ENCODE peak calls at places on chromosomes 3 and 15, in four cellular contexts. One of them, this sample, is unnamed.

GRCh38 chr3:125382323-125382722 is 7.2 kb upstream of the ZNF148 start:
- DNase-seq in K562: no peak
- DNase-seq in GM12878: no peak
- DNase-seq in HL-60: no peak
- DNase-seq in this sample: no peak

GRCh38 chr15:49135893-49136292 is 19.5 kb downstream of the COPS2 start:
- DNase-seq in HL-60: no peak
- DNase-seq in K562: no peak
- DNase-seq in GM12878: no peak
- DNase-seq in this sample: no peak

GRCh38 chr15:58987036-58987435 is 427 bp upstream of the RNF111 start:
- DNase-seq in K562: no peak
- DNase-seq in GM12878: no peak
- DNase-seq in HL-60: no peak
- DNase-seq in this sample: no peak

GRCh38 chr15:48547305-48547704 is 98.2 kb downstream of the FBN1 start:
- DNase-seq in GM12878: no peak
- DNase-seq in K562: no peak
- DNase-seq in HL-60: no peak
- DNase-seq in this sample: no peak

GRCh38 chr3:133991637-133992036 is 38.1 kb downstream of the SLCO2A1 start:
- DNase-seq in GM12878: no peak
- DNase-seq in K562: no peak
- DNase-seq in HL-60: peak
- DNase-seq in this sample: no peak

GRCh38 chr15:80615783-80616391 is 79.2 kb upstream of the ABHD17C start:
- DNase-seq in GM12878: no peak
- DNase-seq in HL-60: no peak
- DNase-seq in K562: no peak
- DNase-seq in this sample: no peak

GRCh38 chr3:56590814-56591213 is 33.8 kb downstream of the CCDC66 start:
- DNase-seq in GM12878: no peak
- DNase-seq in K562: no peak
- DNase-seq in HL-60: no peak
- DNase-seq in this sample: no peak

GRCh38 chr15:34682673-34683072 is 72.1 kb downstream of the GJD2 start:
- DNase-seq in HL-60: no peak
- DNase-seq in GM12878: no peak
- DNase-seq in K562: no peak
- DNase-seq in this sample: no peak

GRCh38 chr3:182083112-182083511 is 371.4 kb downstream of the SOX2 start:
- DNase-seq in GM12878: no peak
- DNase-seq in HL-60: no peak
- DNase-seq in K562: no peak
- DNase-seq in this sample: no peak

GRCh38 chr15:69665641-69666091 is 213.0 kb downstream of the RPLP1 start:
- DNase-seq in K562: no peak
- DNase-seq in GM12878: no peak
- DNase-seq in HL-60: peak
- DNase-seq in this sample: no peak

GRCh38 chr3:83934208-83935150 is 1024.3 kb upstream of the CADM2 start:
- DNase-seq in K562: no peak
- DNase-seq in GM12878: peak
- DNase-seq in HL-60: peak
- DNase-seq in this sample: no peak

GRCh38 chr3:54936561-54936960 is 8.7 kb upstream of the LRTM1 start:
- DNase-seq in HL-60: no peak
- DNase-seq in GM12878: no peak
- DNase-seq in K562: no peak
- DNase-seq in this sample: no peak

GRCh38 chr3:197009532-197010019 is 20.0 kb downstream of the MELTF start:
- DNase-seq in K562: no peak
- DNase-seq in GM12878: no peak
- DNase-seq in HL-60: no peak
- DNase-seq in this sample: no peak

GRCh38 chr15:25022233-25022632 is 67.4 kb downstream of the SNRPN start:
- DNase-seq in GM12878: no peak
- DNase-seq in HL-60: no peak
- DNase-seq in K562: no peak
- DNase-seq in this sample: no peak

GRCh38 chr3:49812916-49813496 is 747 bp downstream of the UBA7 start:
- DNase-seq in K562: no peak
- DNase-seq in HL-60: no peak
- DNase-seq in GM12878: no peak
- DNase-seq in this sample: no peak

GRCh38 chr3:110248666-110249065 is 823.0 kb upstream of the NECTIN3 start:
- DNase-seq in K562: no peak
- DNase-seq in GM12878: no peak
- DNase-seq in HL-60: no peak
- DNase-seq in this sample: no peak

GRCh38 chr15:56619881-56620280 is 113.4 kb downstream of the ZNF280D start:
- DNase-seq in GM12878: no peak
- DNase-seq in HL-60: no peak
- DNase-seq in K562: no peak
- DNase-seq in this sample: no peak

GRCh38 chr3:99920530-99921376 is 103.1 kb downstream of the CMSS1 start:
- DNase-seq in GM12878: no peak
- DNase-seq in HL-60: peak
- DNase-seq in K562: peak
- DNase-seq in this sample: no peak

GRCh38 chr3:194369522-194370279 is at the start of gene LRRC15:
- DNase-seq in GM12878: no peak
- DNase-seq in HL-60: no peak
- DNase-seq in K562: no peak
- DNase-seq in this sample: no peak

GRCh38 chr15:100191161-100191560 is 150.6 kb downstream of the ADAMTS17 start:
- DNase-seq in GM12878: no peak
- DNase-seq in K562: no peak
- DNase-seq in HL-60: no peak
- DNase-seq in this sample: no peak

GRCh38 chr3:141302364-141303141 is 65.8 kb upstream of the ZBTB38 start:
- DNase-seq in HL-60: no peak
- DNase-seq in GM12878: no peak
- DNase-seq in K562: no peak
- DNase-seq in this sample: no peak

GRCh38 chr3:183046883-183047282 is 52.4 kb downstream of the MCCC1 start:
- DNase-seq in GM12878: no peak
- DNase-seq in HL-60: no peak
- DNase-seq in K562: no peak
- DNase-seq in this sample: no peak

GRCh38 chr3:53116956-53117355 is 13.3 kb downstream of the RFT1 start:
- DNase-seq in HL-60: no peak
- DNase-seq in GM12878: no peak
- DNase-seq in K562: no peak
- DNase-seq in this sample: no peak

GRCh38 chr15:78071378-78071777 is 6.1 kb downstream of the TBC1D2B start:
- DNase-seq in K562: no peak
- DNase-seq in GM12878: no peak
- DNase-seq in HL-60: no peak
- DNase-seq in this sample: no peak

GRCh38 chr3:165805834-165806561 is 31.2 kb downstream of the BCHE start:
- DNase-seq in HL-60: no peak
- DNase-seq in K562: no peak
- DNase-seq in GM12878: no peak
- DNase-seq in this sample: no peak

GRCh38 chr3:17466028-17466427 is 276.4 kb downstream of the TBC1D5 start:
- DNase-seq in GM12878: no peak
- DNase-seq in K562: no peak
- DNase-seq in HL-60: no peak
- DNase-seq in this sample: no peak

GRCh38 chr15:50265620-50266019 is at the start of gene HDC:
- DNase-seq in GM12878: no peak
- DNase-seq in K562: no peak
- DNase-seq in HL-60: no peak
- DNase-seq in this sample: no peak

GRCh38 chr3:172746476-172746875 is 4.0 kb upstream of the ECT2 start:
- DNase-seq in GM12878: no peak
- DNase-seq in HL-60: no peak
- DNase-seq in K562: no peak
- DNase-seq in this sample: no peak

GRCh38 chr3:4426261-4426781 is 40.7 kb downstream of the SUMF1 start:
- DNase-seq in K562: no peak
- DNase-seq in GM12878: no peak
- DNase-seq in HL-60: no peak
- DNase-seq in this sample: no peak

GRCh38 chr3:36212291-36212690 is 168.0 kb upstream of the STAC start:
- DNase-seq in HL-60: no peak
- DNase-seq in K562: no peak
- DNase-seq in GM12878: no peak
- DNase-seq in this sample: no peak

GRCh38 chr3:114659109-114660081 is 365.6 kb downstream of the TIGIT start:
- DNase-seq in K562: no peak
- DNase-seq in HL-60: no peak
- DNase-seq in GM12878: no peak
- DNase-seq in this sample: no peak

GRCh38 chr15:68646156-68646555 is 67.4 kb downstream of the CORO2B start:
- DNase-seq in HL-60: no peak
- DNase-seq in K562: no peak
- DNase-seq in GM12878: no peak
- DNase-seq in this sample: no peak

GRCh38 chr3:88810455-88810854 is 297.0 kb upstream of the EPHA3 start:
- DNase-seq in GM12878: no peak
- DNase-seq in HL-60: no peak
- DNase-seq in K562: no peak
- DNase-seq in this sample: no peak
- TF ChIP-seq SPI1 in GM12878: no peak
- TF ChIP-seq SPI1 in HL-60: no peak
- TF ChIP-seq SPI1 in K562: no peak
- TF ChIP-seq SPI1 in this sample: no peak

GRCh38 chr15:36401586-36401966 is 177.8 kb upstream of the CDIN1 start:
- DNase-seq in K562: no peak
- DNase-seq in HL-60: no peak
- DNase-seq in GM12878: no peak
- DNase-seq in this sample: no peak
- TF ChIP-seq SPI1 in K562: no peak
- TF ChIP-seq SPI1 in HL-60: no peak
- TF ChIP-seq SPI1 in GM12878: no peak
- TF ChIP-seq SPI1 in this sample: no peak

GRCh38 chr3:132867956-132868355 is 145.7 kb upstream of the NPHP3 start:
- DNase-seq in HL-60: no peak
- DNase-seq in GM12878: no peak
- DNase-seq in K562: no peak
- DNase-seq in this sample: no peak
- TF ChIP-seq SPI1 in HL-60: no peak
- TF ChIP-seq SPI1 in GM12878: no peak
- TF ChIP-seq SPI1 in K562: no peak
- TF ChIP-seq SPI1 in this sample: no peak

GRCh38 chr3:1448443-1448842 is 355.6 kb downstream of the CNTN6 start:
- DNase-seq in HL-60: no peak
- DNase-seq in K562: no peak
- DNase-seq in GM12878: no peak
- DNase-seq in this sample: no peak
- TF ChIP-seq SPI1 in HL-60: no peak
- TF ChIP-seq SPI1 in K562: no peak
- TF ChIP-seq SPI1 in GM12878: no peak
- TF ChIP-seq SPI1 in this sample: no peak

DNA sequence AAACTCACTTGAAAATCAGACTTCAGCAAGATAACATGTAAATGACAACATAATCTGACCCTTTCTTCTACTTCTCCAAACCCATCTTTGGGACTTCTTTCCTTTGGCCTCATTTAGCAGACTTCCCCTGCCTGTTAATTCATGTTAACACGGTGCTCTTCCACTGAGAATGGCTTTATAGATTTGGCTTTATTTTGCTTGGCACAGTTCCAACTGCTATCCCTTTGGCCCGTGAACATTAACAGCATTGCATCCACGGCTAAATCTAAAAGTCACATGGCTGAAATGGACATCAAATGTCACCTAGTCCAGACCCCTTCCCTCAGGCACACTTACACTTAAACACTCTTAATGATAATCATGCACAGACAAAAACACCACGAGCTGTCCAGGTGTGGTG is 3.8 kb downstream of the ZMAT3 start:
- DNase-seq in K562: no peak
- DNase-seq in GM12878: no peak
- DNase-seq in HL-60: no peak
- DNase-seq in this sample: no peak
- TF ChIP-seq SPI1 in K562: no peak
- TF ChIP-seq SPI1 in GM12878: no peak
- TF ChIP-seq SPI1 in HL-60: no peak
- TF ChIP-seq SPI1 in this sample: no peak

DNA sequence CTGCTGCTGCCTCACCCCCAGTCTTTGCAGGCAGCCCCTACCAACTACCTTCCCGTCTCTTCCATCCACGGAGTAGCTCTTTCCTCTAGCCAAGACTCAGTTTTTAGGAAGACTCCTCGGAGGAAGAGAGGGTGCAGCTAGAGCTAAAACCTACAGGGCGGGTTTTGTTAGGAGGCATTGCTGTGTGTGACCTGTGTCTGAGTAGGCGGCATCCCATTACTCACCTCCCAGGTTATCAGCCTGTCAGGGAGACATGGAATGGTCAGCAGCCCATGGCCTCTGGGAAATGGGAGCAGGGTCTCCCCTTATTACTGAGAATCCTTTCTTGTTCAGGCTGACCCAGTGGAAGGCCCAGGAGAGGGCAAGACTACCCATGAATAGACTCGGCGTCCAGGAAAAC is 43.8 kb upstream of the FGD5 start:
- DNase-seq in GM12878: no peak
- DNase-seq in HL-60: no peak
- DNase-seq in K562: no peak
- DNase-seq in this sample: no peak
- TF ChIP-seq SPI1 in GM12878: no peak
- TF ChIP-seq SPI1 in HL-60: no peak
- TF ChIP-seq SPI1 in K562: no peak
- TF ChIP-seq SPI1 in this sample: no peak

DNA sequence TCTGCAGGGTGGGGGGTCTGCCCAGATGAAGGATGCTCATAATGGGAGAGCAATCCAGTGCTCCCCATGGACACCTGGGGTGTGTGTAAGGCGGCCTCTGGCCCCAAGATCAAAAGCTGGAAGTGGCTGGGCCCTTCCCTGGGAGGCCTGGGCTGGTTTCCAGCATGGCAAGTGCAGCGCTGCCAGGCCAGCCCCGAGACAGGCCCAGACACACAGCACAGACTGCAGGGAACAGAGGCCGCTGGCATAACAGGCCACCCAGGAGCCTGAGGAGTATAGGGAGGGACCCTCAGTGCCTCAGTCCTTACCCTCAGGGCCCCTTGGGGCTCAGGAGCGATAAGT is 10.0 kb downstream of the ITPKA start:
- DNase-seq in HL-60: no peak
- DNase-seq in K562: no peak
- DNase-seq in GM12878: no peak
- DNase-seq in this sample: no peak
- TF ChIP-seq SPI1 in HL-60: no peak
- TF ChIP-seq SPI1 in K562: no peak
- TF ChIP-seq SPI1 in GM12878: no peak
- TF ChIP-seq SPI1 in this sample: no peak

GRCh38 chr3:168071535-168071934 is 24.2 kb downstream of the GOLIM4 start:
- DNase-seq in GM12878: no peak
- DNase-seq in K562: no peak
- DNase-seq in HL-60: no peak
- DNase-seq in this sample: no peak
- TF ChIP-seq SPI1 in GM12878: no peak
- TF ChIP-seq SPI1 in K562: no peak
- TF ChIP-seq SPI1 in HL-60: no peak
- TF ChIP-seq SPI1 in this sample: no peak